ENCODE peak calls at places on chromosomes 13 and 19, in ten cellular contexts. N, D, Q, S, R, G, A, Z, C and O are unnamed samples.
A peak's percentile ranks its signal among the peaks of the same experiment; 100 is the strongest.

GRCh38 chr13:31321457-31321856 is 121.7 kb downstream of the B3GLCT start:
- DNase-seq in Z (no peak), R (no peak), D (no peak), N (no peak), C (no peak), A (no peak), S (no peak), G (no peak), Q (no peak), O (no peak)

GRCh38 chr13:73450583-73450982 is 391.8 kb downstream of the KLF5 start:
- DNase-seq in Z (no peak), D (no peak), G (no peak), R (no peak), Q (no peak), A (no peak), S (no peak), C (no peak), N (no peak), O (no peak)

GRCh38 chr13:104408733-104409132 is 1342.5 kb upstream of the SLC10A2 start:
- DNase-seq in D (no peak), Q (no peak), N (no peak), A (no peak), R (no peak), G (no peak), C (no peak), S (no peak), Z (no peak), O (no peak)

GRCh38 chr13:112821340-112822055 is 131.7 kb downstream of the ATP11A start:
- DNase-seq in Q (no peak), S (no peak), N (no peak), C (no peak), D (no peak), A (no peak), G (no peak), Z (no peak), R (no peak), O (no peak)

GRCh38 chr13:21079206-21079605 is 17.8 kb upstream of the LATS2 start:
- DNase-seq in A (no peak), R (no peak), D (no peak), N (no peak), Z (no peak), G (no peak), S (no peak), Q (no peak), C (no peak), O (no peak)

GRCh38 chr19:49696115-49696514 is 5.2 kb downstream of the CPT1C start:
- DNase-seq in Q (no peak), A (no peak), G (no peak), R (no peak), S (no peak), N (no peak), C (no peak), Z (no peak), D (no peak), O (no peak)

GRCh38 chr13:23751195-23751594 is 138.0 kb downstream of the MIPEP start:
- DNase-seq in Z (no peak), N (no peak), R (peak; percentile 12), C (no peak), D (no peak), G (peak; percentile 13), S (no peak), A (no peak), Q (no peak), O (no peak)

GRCh38 chr13:45873491-45874360 is 22.2 kb upstream of the SIAH3 start:
- DNase-seq in N (no peak), A (no peak), C (no peak), Q (no peak), S (no peak), Z (no peak), D (no peak), R (peak; percentile 5), G (no peak), O (no peak)

GRCh38 chr19:49664171-49665070 is 1.2 kb downstream of the IRF3 start:
- DNase-seq in C (peak; percentile 89), Z (peak; percentile 94), G (peak; percentile 90), R (peak; percentile 80), Q (peak; percentile 91), N (peak; percentile 96), A (peak; percentile 94), D (peak; percentile 85), S (peak; percentile 95), O (peak; percentile 90)

GRCh38 chr13:29993716-29994488 is 143.5 kb upstream of the UBL3 start:
- DNase-seq in Q (no peak), N (no peak), S (no peak), D (no peak), R (no peak), A (no peak), Z (no peak), C (no peak), G (no peak), O (no peak)

GRCh38 chr13:113877149-113877990 is 13.5 kb upstream of the GAS6 start:
- DNase-seq in Z (no peak), N (no peak), S (no peak), G (no peak), Q (no peak), D (no peak), R (no peak), A (no peak), C (no peak), O (no peak)

GRCh38 chr19:34506026-34506370 is 24.4 kb downstream of the WTIP start:
- DNase-seq in A (no peak), S (no peak), G (no peak), D (no peak), Z (no peak), N (no peak), Q (no peak), R (no peak), C (no peak), O (no peak)

GRCh38 chr13:113534236-113534860 is 43.8 kb upstream of the DCUN1D2 start:
- DNase-seq in R (no peak), S (no peak), Q (no peak), D (no peak), G (no peak), Z (no peak), N (no peak), A (peak; percentile 42), C (no peak), O (no peak)

GRCh38 chr19:10654610-10655456 is 687 bp downstream of the ILF3 start:
- DNase-seq in C (peak; percentile 53), S (peak; percentile 61), R (peak; percentile 47), N (peak; percentile 64), A (peak; percentile 69), Z (peak; percentile 66), D (peak; percentile 50), Q (peak; percentile 52), G (peak; percentile 67), O (peak; percentile 60)

GRCh38 chr19:33580026-33580644 is 41.6 kb upstream of the CHST8 start:
- DNase-seq in S (no peak), C (no peak), G (no peak), Q (no peak), A (no peak), D (peak; percentile 27), N (no peak), R (peak; percentile 20), Z (no peak), O (no peak)

GRCh38 chr19:46019270-46019669 is 3.6 kb downstream of the PGLYRP1 start:
- DNase-seq in R (no peak), N (no peak), Q (no peak), Z (peak; percentile 45), C (no peak), D (no peak), S (no peak), A (no peak), G (no peak), O (no peak)

GRCh38 chr19:18672606-18673337 is 10.7 kb upstream of the CRTC1 start:
- DNase-seq in Z (no peak), N (no peak), G (peak; percentile 18), D (no peak), C (no peak), Q (no peak), S (no peak), R (no peak), A (no peak), O (peak; percentile 46)

GRCh38 chr13:44049546-44049945 is 169.8 kb downstream of the LACC1 start:
- DNase-seq in S (no peak), Q (no peak), A (no peak), Z (no peak), N (no peak), D (no peak), G (no peak), C (no peak), R (no peak), O (no peak)

GRCh38 chr19:49829721-49830120 is 11.6 kb downstream of the MED25 start:
- DNase-seq in R (no peak), G (no peak), Q (no peak), C (no peak), D (no peak), Z (no peak), A (no peak), S (no peak), N (no peak), O (no peak)

GRCh38 chr13:45728759-45729158 is 26.6 kb downstream of the CBY2 start:
- DNase-seq in D (no peak), C (no peak), R (peak; percentile 57), N (peak; percentile 14), Z (no peak), Q (no peak), G (peak; percentile 9), S (no peak), A (no peak), O (no peak)

GRCh38 chr19:17779281-17779930 is 15.5 kb upstream of the B3GNT3 start:
- DNase-seq in D (peak; percentile 38), C (no peak), S (no peak), A (peak; percentile 64), N (peak; percentile 52), Z (peak; percentile 59), Q (no peak), G (no peak), R (no peak), O (no peak)

GRCh38 chr19:7188682-7189629 is 105.3 kb downstream of the INSR start:
- DNase-seq in N (no peak), A (peak; percentile 68), C (no peak), S (no peak), R (peak; percentile 84), Z (no peak), Q (no peak), D (no peak), G (no peak), O (peak; percentile 64)
- H3K4me1 ChIP-seq in N (no peaks in the 10 kb centered on the region), A (peaks cover 28% of the 10 kb centered on the region), C (peaks cover 35% of the 10 kb centered on the region), S (peaks cover 35% of the 10 kb centered on the region), R (peaks cover 20% of the 10 kb centered on the region), Z (no peaks in the 10 kb centered on the region), Q (peaks cover 16% of the 10 kb centered on the region), D (no peaks in the 10 kb centered on the region), G (peaks cover 15% of the 10 kb centered on the region), O (no peaks in the 10 kb centered on the region)

GRCh38 chr19:918152-918437 is 962 bp downstream of the KISS1R start:
- DNase-seq in Q (no peak), N (no peak), S (no peak), G (no peak), Z (no peak), D (no peak), A (no peak), R (no peak), C (no peak), O (no peak)
- H3K4me3 ChIP-seq in Q (peak overlapping the region; percentile 39), N (peak overlapping the region; percentile 49), S (peak overlapping the region; percentile 53), G (no peak overlapping the region), Z (no peak overlapping the region), D (no peak overlapping the region), A (no peak overlapping the region), R (peak overlapping the region; percentile 57), C (peak overlapping the region; percentile 34), O (no peak overlapping the region)

GRCh38 chr19:3722443-3723109 is 14.4 kb downstream of the TJP3 start:
- DNase-seq in D (no peak), Z (no peak), C (no peak), R (no peak), Q (no peak), N (no peak), G (no peak), S (no peak), A (no peak), O (no peak)
- H3K4me1 ChIP-seq in D (no peaks in the 10 kb centered on the region), Z (no peaks in the 10 kb centered on the region), C (peaks cover 16% of the 10 kb centered on the region), R (peaks cover 30% of the 10 kb centered on the region), Q (peaks cover 8% of the 10 kb centered on the region), N (peaks cover 36% of the 10 kb centered on the region), G (peaks cover 26% of the 10 kb centered on the region), S (peaks cover 20% of the 10 kb centered on the region), A (peaks cover 9% of the 10 kb centered on the region), O (peaks cover 12% of the 10 kb centered on the region)

GRCh38 chr19:40365010-40365409 is 16.5 kb downstream of the PLD3 start:
- DNase-seq in Z (no peak), Q (no peak), C (no peak), A (no peak), R (no peak), N (no peak), D (no peak), S (no peak), G (no peak), O (no peak)
- H3K4me3 ChIP-seq in Z (no peak overlapping the region), Q (peak overlapping the region; percentile 36), C (no peak overlapping the region), A (peak overlapping the region; percentile 69), R (no peak overlapping the region), N (peak overlapping the region; percentile 31), D (no peak overlapping the region), S (no peak overlapping the region), G (no peak overlapping the region), O (peak overlapping the region; percentile 33)